ENCODE peak calls at places on chromosome 17, in five cellular contexts. One of them, this sample, is unnamed.

GRCh38 chr17:376936-377863 is 24.6 kb upstream of the RPH3AL start:
- DNase-seq in astrocyte: no peak
- DNase-seq in fibroblast of the aortic adventitia: peak
- DNase-seq in DND-41: peak
- DNase-seq in tibial artery: peak
- DNase-seq in this sample: no peak

GRCh38 chr17:32909787-32910369 is 18.1 kb upstream of the TMEM98 start:
- DNase-seq in astrocyte: peak
- DNase-seq in fibroblast of the aortic adventitia: peak
- DNase-seq in DND-41: peak
- DNase-seq in tibial artery: peak
- DNase-seq in this sample: peak

GRCh38 chr17:27540300-27541105 is 84.3 kb downstream of the KSR1 start:
- DNase-seq in astrocyte: peak
- DNase-seq in fibroblast of the aortic adventitia: peak
- DNase-seq in DND-41: no peak
- DNase-seq in tibial artery: peak
- DNase-seq in this sample: no peak

GRCh38 chr17:40535924-40536717 is 29.2 kb downstream of the CCR7 start:
- DNase-seq in astrocyte: no peak
- DNase-seq in fibroblast of the aortic adventitia: peak
- DNase-seq in DND-41: no peak
- DNase-seq in tibial artery: peak
- DNase-seq in this sample: no peak

GRCh38 chr17:21368545-21369246 is 7.5 kb upstream of the KCNJ12 start:
- DNase-seq in astrocyte: no peak
- DNase-seq in fibroblast of the aortic adventitia: no peak
- DNase-seq in DND-41: peak
- DNase-seq in tibial artery: no peak
- DNase-seq in this sample: peak

GRCh38 chr17:44376124-44376523 is 12.5 kb upstream of the FAM171A2 start:
- DNase-seq in astrocyte: no peak
- DNase-seq in fibroblast of the aortic adventitia: peak
- DNase-seq in DND-41: peak
- DNase-seq in tibial artery: no peak
- DNase-seq in this sample: no peak

GRCh38 chr17:8075081-8075480 is 12.4 kb downstream of the ALOX12B start:
- DNase-seq in astrocyte: no peak
- DNase-seq in fibroblast of the aortic adventitia: no peak
- DNase-seq in DND-41: no peak
- DNase-seq in tibial artery: no peak
- DNase-seq in this sample: no peak

GRCh38 chr17:4020096-4020495 is 55.9 kb upstream of the ATP2A3 start:
- DNase-seq in astrocyte: no peak
- DNase-seq in fibroblast of the aortic adventitia: no peak
- DNase-seq in DND-41: no peak
- DNase-seq in tibial artery: no peak
- DNase-seq in this sample: no peak

GRCh38 chr17:4969551-4970231 is 2.1 kb upstream of the SPAG7 start:
- DNase-seq in astrocyte: peak
- DNase-seq in fibroblast of the aortic adventitia: peak
- DNase-seq in DND-41: no peak
- DNase-seq in tibial artery: no peak
- DNase-seq in this sample: no peak

GRCh38 chr17:53626286-53626685 is 196.4 kb upstream of the KIF2B start:
- DNase-seq in astrocyte: peak
- DNase-seq in fibroblast of the aortic adventitia: peak
- DNase-seq in DND-41: no peak
- DNase-seq in tibial artery: no peak
- DNase-seq in this sample: no peak

GRCh38 chr17:36127199-36127881 is 23.7 kb downstream of the CCL4 start:
- DNase-seq in astrocyte: no peak
- DNase-seq in fibroblast of the aortic adventitia: no peak
- DNase-seq in DND-41: peak
- DNase-seq in tibial artery: no peak
- DNase-seq in this sample: peak

GRCh38 chr17:76893623-76894358 is 25.6 kb downstream of the MGAT5B start:
- DNase-seq in astrocyte: no peak
- DNase-seq in fibroblast of the aortic adventitia: no peak
- DNase-seq in DND-41: no peak
- DNase-seq in tibial artery: no peak
- DNase-seq in this sample: no peak

GRCh38 chr17:67212716-67213417 is 32.1 kb downstream of the HELZ start:
- DNase-seq in astrocyte: peak
- DNase-seq in fibroblast of the aortic adventitia: peak
- DNase-seq in DND-41: no peak
- DNase-seq in tibial artery: no peak
- DNase-seq in this sample: no peak

GRCh38 chr17:58436805-58437239 is 19.5 kb upstream of the RNF43 start:
- DNase-seq in astrocyte: no peak
- DNase-seq in fibroblast of the aortic adventitia: no peak
- DNase-seq in DND-41: no peak
- DNase-seq in tibial artery: no peak
- DNase-seq in this sample: no peak

GRCh38 chr17:3890082-3890892 is 2.6 kb downstream of the CAMKK1 start:
- DNase-seq in astrocyte: peak
- DNase-seq in fibroblast of the aortic adventitia: peak
- DNase-seq in DND-41: no peak
- DNase-seq in tibial artery: peak
- DNase-seq in this sample: no peak

GRCh38 chr17:45812102-45812501 is 28.0 kb downstream of the CRHR1 start:
- DNase-seq in astrocyte: peak
- DNase-seq in fibroblast of the aortic adventitia: peak
- DNase-seq in DND-41: no peak
- DNase-seq in tibial artery: no peak
- DNase-seq in this sample: no peak

GRCh38 chr17:4858068-4858879 is 25.1 kb downstream of the MINK1 start:
- DNase-seq in astrocyte: no peak
- DNase-seq in fibroblast of the aortic adventitia: peak
- DNase-seq in DND-41: no peak
- DNase-seq in tibial artery: no peak
- DNase-seq in this sample: no peak

GRCh38 chr17:65564793-65565192 is 3.3 kb upstream of the AXIN2 start:
- DNase-seq in astrocyte: peak
- DNase-seq in fibroblast of the aortic adventitia: peak
- DNase-seq in DND-41: no peak
- DNase-seq in tibial artery: no peak
- DNase-seq in this sample: no peak

GRCh38 chr17:70896843-70897242 is 727.5 kb downstream of the KCNJ2 start:
- DNase-seq in astrocyte: no peak
- DNase-seq in fibroblast of the aortic adventitia: no peak
- DNase-seq in DND-41: no peak
- DNase-seq in tibial artery: no peak
- DNase-seq in this sample: no peak

GRCh38 chr17:45759761-45760160 is 24.4 kb upstream of the CRHR1 start:
- DNase-seq in astrocyte: no peak
- DNase-seq in fibroblast of the aortic adventitia: no peak
- DNase-seq in DND-41: no peak
- DNase-seq in tibial artery: no peak
- DNase-seq in this sample: no peak

GRCh38 chr17:10614536-10615155 is 42.5 kb downstream of the MYH3 start:
- DNase-seq in astrocyte: peak
- DNase-seq in fibroblast of the aortic adventitia: peak
- DNase-seq in DND-41: peak
- DNase-seq in tibial artery: no peak
- DNase-seq in this sample: peak

GRCh38 chr17:68792042-68792685 is 163.0 kb downstream of the ABCA8 start:
- DNase-seq in astrocyte: no peak
- DNase-seq in fibroblast of the aortic adventitia: peak
- DNase-seq in DND-41: no peak
- DNase-seq in tibial artery: no peak
- DNase-seq in this sample: no peak

GRCh38 chr17:33732116-33732515 is 439.0 kb upstream of the ASIC2 start:
- DNase-seq in astrocyte: no peak
- DNase-seq in fibroblast of the aortic adventitia: no peak
- DNase-seq in DND-41: peak
- DNase-seq in tibial artery: no peak
- DNase-seq in this sample: peak

GRCh38 chr17:59607061-59607460 is 12.6 kb upstream of the CLTC start:
- DNase-seq in astrocyte: no peak
- DNase-seq in fibroblast of the aortic adventitia: no peak
- DNase-seq in DND-41: no peak
- DNase-seq in tibial artery: no peak
- DNase-seq in this sample: no peak

GRCh38 chr17:21532763-21533385 is 156.7 kb downstream of the KCNJ12 start:
- DNase-seq in astrocyte: no peak
- DNase-seq in fibroblast of the aortic adventitia: no peak
- DNase-seq in DND-41: no peak
- DNase-seq in tibial artery: no peak
- DNase-seq in this sample: peak

DNA sequence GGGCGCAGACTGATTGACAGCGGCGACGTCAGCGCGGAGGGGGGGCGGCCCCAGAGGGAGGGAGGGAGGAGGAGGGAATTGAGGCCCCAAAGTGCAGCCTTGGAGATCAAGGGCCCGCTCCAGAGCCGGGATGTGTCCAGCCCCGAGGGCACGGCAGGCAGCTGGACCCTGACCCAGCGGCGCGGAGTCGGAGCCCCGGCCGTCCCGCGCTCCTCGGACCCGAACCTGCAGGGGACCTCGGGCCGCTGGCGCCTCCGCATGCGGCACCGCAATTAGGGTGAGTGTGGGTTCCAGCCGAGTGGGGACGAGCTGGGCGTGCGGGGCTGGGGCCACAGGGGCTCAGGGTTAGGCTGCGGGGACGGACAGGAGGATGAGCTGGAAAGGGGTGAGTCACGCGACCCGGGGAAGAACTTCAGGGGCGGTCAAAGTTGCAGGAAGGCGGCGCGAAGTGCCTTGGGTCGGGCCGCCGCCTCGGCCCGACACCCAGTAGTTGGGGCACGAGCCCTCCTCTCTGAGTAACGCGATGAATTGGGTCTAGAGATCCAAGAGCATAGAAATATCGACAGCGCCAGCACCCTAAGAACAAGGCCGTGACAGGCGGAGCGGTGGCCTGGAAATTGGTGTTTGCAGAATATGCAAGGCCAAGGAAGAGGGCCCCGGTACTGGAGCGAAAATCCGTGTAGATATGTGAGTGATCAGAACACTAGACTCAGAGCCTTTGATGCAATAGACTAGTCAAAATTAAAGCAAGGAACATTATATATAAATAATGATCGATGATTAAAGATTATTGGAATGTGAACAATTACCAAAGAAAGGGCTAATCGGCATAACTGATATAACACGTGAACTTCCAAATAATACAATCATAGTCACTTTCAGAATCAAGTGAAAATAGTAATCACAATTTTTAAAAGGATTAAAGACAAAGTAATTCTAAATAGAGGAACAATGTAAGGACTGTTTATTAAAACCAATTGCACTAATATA is at the start of gene TBX4:
- DNase-seq in astrocyte: no peak
- DNase-seq in fibroblast of the aortic adventitia: no peak
- DNase-seq in DND-41: no peak
- DNase-seq in tibial artery: no peak
- DNase-seq in this sample: no peak
- H3K4me3 ChIP-seq in astrocyte: no peak
- H3K4me3 ChIP-seq in fibroblast of the aortic adventitia: no peak
- H3K4me3 ChIP-seq in DND-41: no peak
- H3K4me3 ChIP-seq in tibial artery: peak
- H3K4me3 ChIP-seq in this sample: no peak

GRCh38 chr17:30299000-30299399 is 7.3 kb upstream of the BLMH start:
- DNase-seq in astrocyte: no peak
- DNase-seq in fibroblast of the aortic adventitia: peak
- DNase-seq in DND-41: no peak
- DNase-seq in tibial artery: no peak
- DNase-seq in this sample: no peak
- TF ChIP-seq CTCF in astrocyte: peak
- TF ChIP-seq CTCF in fibroblast of the aortic adventitia: peak
- TF ChIP-seq CTCF in DND-41: peak
- TF ChIP-seq CTCF in tibial artery: no peak
- TF ChIP-seq CTCF in this sample: no peak

DNA sequence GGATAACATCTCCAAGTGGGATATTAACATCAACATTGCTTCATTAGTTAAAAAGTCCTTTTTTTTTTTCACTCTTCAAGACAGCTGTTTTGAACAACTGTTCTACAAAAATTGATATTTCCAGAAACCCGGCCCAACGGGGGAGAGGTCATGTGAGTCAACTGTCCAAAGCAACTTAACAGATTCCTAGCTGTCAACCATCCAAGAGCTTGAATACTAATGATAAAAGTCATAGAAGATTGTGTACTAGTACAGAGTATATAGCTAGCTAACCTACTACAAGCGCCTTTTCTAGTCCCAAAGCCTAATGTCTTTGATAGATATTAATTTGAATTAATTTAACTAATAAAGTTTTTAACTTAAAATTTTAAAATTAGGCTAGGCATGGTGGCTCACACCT is 171.9 kb downstream of the CYB561 start:
- DNase-seq in astrocyte: peak
- DNase-seq in fibroblast of the aortic adventitia: peak
- DNase-seq in DND-41: no peak
- DNase-seq in tibial artery: no peak
- DNase-seq in this sample: no peak
- H3K4me3 ChIP-seq in astrocyte: no peak
- H3K4me3 ChIP-seq in fibroblast of the aortic adventitia: no peak
- H3K4me3 ChIP-seq in DND-41: no peak
- H3K4me3 ChIP-seq in tibial artery: no peak
- H3K4me3 ChIP-seq in this sample: no peak

DNA sequence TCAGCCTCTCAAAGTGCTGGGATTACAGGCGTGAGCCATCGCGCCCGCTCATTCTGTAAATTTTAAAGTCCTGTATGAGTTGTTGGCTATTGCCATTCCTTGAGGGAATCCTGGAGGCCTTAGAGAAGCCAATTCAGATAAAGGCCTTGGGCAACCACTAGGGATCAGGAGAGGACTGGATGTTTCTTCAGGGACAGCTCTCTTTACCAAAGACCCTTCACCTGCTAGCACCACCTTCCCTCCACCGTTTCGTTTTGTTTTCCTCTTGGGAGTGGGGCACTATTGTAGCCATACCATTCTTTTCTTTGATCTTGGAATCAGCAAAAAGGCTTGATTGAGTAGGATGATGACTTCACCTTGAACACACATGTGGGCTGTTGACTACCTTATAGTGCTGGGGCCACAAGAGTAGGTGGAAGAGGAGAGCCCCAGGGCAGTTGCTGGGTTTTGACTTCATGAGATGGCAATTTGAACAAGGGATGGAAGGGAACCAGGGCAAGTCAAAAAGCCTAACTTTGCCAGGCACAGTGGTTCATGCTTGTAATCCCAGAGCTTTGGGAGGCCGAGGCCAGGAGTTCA is 7.0 kb upstream of the ANKRD40CL start:
- DNase-seq in astrocyte: no peak
- DNase-seq in fibroblast of the aortic adventitia: no peak
- DNase-seq in DND-41: no peak
- DNase-seq in tibial artery: peak
- DNase-seq in this sample: no peak
- TF ChIP-seq CTCF in astrocyte: no peak
- TF ChIP-seq CTCF in fibroblast of the aortic adventitia: no peak
- TF ChIP-seq CTCF in DND-41: no peak
- TF ChIP-seq CTCF in tibial artery: no peak
- TF ChIP-seq CTCF in this sample: no peak